ENCODE peak calls at places on chromosomes 6 and 20, in seven cellular contexts. J is CD8-positive, alpha-beta T cell; M is nephron progenitor cell; Q is lower lobe of right lung; Z is fibroblast of mammary gland; T is GM23338; G is progenitor cell of endocrine pancreas. F is an unnamed sample.

GRCh38 chr6:150883521-150883920 is 18.0 kb downstream of the MTHFD1L start:
- DNase-seq in T (no peak), M (no peak), Q (no peak), J (no peak), G (no peak), Z (no peak), F (no peak)

GRCh38 chr20:56788041-56788670 is 159.1 kb downstream of the TFAP2C start:
- DNase-seq in Q (no peak), M (no peak), Z (peak; percentile 100), T (no peak), J (no peak), G (no peak), F (no peak)

GRCh38 chr6:138945354-138945753 is 42.7 kb downstream of the REPS1 start:
- DNase-seq in J (peak; percentile 27), G (no peak), Z (no peak), Q (no peak), M (peak; percentile 7), T (peak; percentile 70), F (no peak)

GRCh38 chr6:121436966-121437756 is 1.7 kb downstream of the GJA1 start:
- DNase-seq in G (peak; percentile 39), J (no peak), Q (peak; percentile 58), Z (peak; percentile 68), M (peak; percentile 64), T (peak; percentile 68), F (peak; percentile 55)

GRCh38 chr20:20824924-20825584 is 112.6 kb upstream of the RALGAPA2 start:
- DNase-seq in G (peak; percentile 36), M (peak; percentile 72), Z (peak; percentile 34), Q (peak; percentile 68), J (peak; percentile 35), T (peak; percentile 89), F (peak; percentile 75)

GRCh38 chr6:140586426-140587061 is 1212.1 kb upstream of the CITED2 start:
- DNase-seq in J (no peak), M (no peak), G (no peak), T (no peak), Q (no peak), Z (no peak), F (no peak)

GRCh38 chr6:156160007-156160787 is 617.0 kb upstream of the ARID1B start:
- DNase-seq in M (no peak), G (no peak), Q (no peak), Z (no peak), J (no peak), T (no peak), F (no peak)

GRCh38 chr20:2984956-2985661 is 58.3 kb upstream of the GNRH2 start:
- DNase-seq in T (no peak), Z (peak; percentile 88), J (no peak), G (no peak), M (no peak), Q (no peak), F (no peak)

GRCh38 chr6:27145731-27146455 is 101.6 kb upstream of the PRSS16 start:
- DNase-seq in M (peak; percentile 28), J (peak; percentile 81), T (peak; percentile 85), G (no peak), Q (peak; percentile 82), Z (peak; percentile 93), F (peak; percentile 30)

GRCh38 chr6:22062807-22063408 is 233.9 kb downstream of the PRL start:
- DNase-seq in J (peak; percentile 82), G (no peak), Z (no peak), Q (peak; percentile 77), M (no peak), T (no peak), F (no peak)

GRCh38 chr6:157223021-157223430 is 100.3 kb downstream of the TMEM242 start:
- DNase-seq in T (no peak), Q (no peak), J (no peak), G (no peak), Z (no peak), M (no peak), F (no peak)

GRCh38 chr6:148429423-148429822 is 86.8 kb downstream of the SASH1 start:
- DNase-seq in M (no peak), Z (no peak), G (no peak), T (no peak), Q (no peak), J (no peak), F (no peak)

GRCh38 chr20:36441027-36441414 is 100.3 kb upstream of the MYL9 start:
- DNase-seq in M (no peak), T (no peak), J (no peak), G (no peak), Q (no peak), Z (no peak), F (no peak)
- TF ChIP-seq CTCF in M (no peak), T (no peak), J (no peak), G (no peak), Q (no peak), Z (no peak), F (no peak)

DNA sequence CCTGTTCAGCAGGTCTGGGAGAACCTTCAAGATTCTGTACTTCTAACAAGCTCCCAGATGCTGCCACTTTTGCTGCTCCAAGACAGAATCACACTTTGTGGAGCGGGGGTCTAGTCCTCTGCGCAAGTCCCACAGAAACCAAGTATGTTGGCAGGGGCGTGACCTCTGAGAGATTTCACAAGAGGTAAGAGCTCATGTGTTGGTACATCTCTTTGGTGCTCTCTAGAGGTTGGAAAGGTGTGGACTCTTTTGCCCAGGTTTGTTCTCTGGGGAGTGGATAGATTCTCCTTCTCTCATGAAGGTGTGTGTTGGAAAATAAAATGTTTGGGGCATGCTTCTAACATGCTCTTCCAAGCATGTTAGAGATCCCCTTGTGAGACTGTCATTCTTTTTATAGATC is 340.9 kb upstream of the IRAK1BP1 start:
- DNase-seq in T (peak; percentile 12), M (no peak), J (no peak), Q (no peak), G (no peak), Z (no peak), F (no peak)
- TF ChIP-seq CTCF in T (peak; percentile 13), M (no peak), J (no peak), Q (no peak), G (no peak), Z (no peak), F (no peak)

GRCh38 chr6:45812937-45813336 is 202.7 kb downstream of the CLIC5 start:
- DNase-seq in Z (no peak), M (no peak), G (no peak), T (no peak), J (no peak), Q (no peak), F (peak; percentile 13)

GRCh38 chr6:45807610-45808009 is 208.1 kb downstream of the CLIC5 start:
- DNase-seq in T (no peak), J (no peak), Z (no peak), G (no peak), M (no peak), Q (no peak), F (no peak)

GRCh38 chr6:45808041-45808440 is 207.6 kb downstream of the CLIC5 start:
- DNase-seq in G (no peak), M (no peak), J (no peak), T (no peak), Q (no peak), Z (no peak), F (no peak)

GRCh38 chr6:45806172-45806571 is 209.5 kb downstream of the CLIC5 start:
- DNase-seq in Z (no peak), Q (peak; percentile 51), G (no peak), T (no peak), M (no peak), J (no peak), F (no peak)

GRCh38 chr6:45808917-45809316 is 206.7 kb downstream of the CLIC5 start:
- DNase-seq in Q (no peak), Z (no peak), T (no peak), J (no peak), G (no peak), M (no peak), F (no peak)
- TF ChIP-seq CTCF in Q (no peak), Z (no peak), T (no peak), J (no peak), G (no peak), M (no peak), F (no peak)

GRCh38 chr6:141610741-141611140 is 522.0 kb upstream of the GJE1 start:
- DNase-seq in Q (peak; percentile 17), G (no peak), J (no peak), M (no peak), T (peak; percentile 52), Z (peak; percentile 29), F (no peak)
- TF ChIP-seq CTCF in Q (no peak), G (peak; percentile 37), J (no peak), M (no peak), T (peak; percentile 50), Z (peak; percentile 45), F (peak; percentile 47)

DNA sequence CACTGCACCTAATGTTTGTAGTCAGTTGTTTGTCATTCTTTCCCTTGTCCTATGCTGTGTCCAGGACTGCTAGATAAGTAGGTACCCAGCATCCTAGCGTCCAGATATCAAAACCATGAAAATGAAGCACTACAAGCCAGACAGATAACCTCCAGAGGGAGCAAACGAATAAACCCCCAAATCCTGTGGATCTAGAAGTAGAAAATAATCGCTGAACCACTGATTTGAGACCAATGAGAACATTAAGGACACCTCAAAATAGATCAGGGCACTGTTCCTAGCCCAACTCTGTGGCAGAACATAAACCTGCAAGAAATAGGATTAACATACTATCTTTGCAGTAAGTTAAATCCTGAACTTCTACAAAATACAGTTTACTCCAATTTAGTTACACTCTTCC is 1.1 kb upstream of the KLHL32 start:
- DNase-seq in Q (no peak), T (no peak), Z (no peak), M (no peak), J (no peak), G (no peak), F (no peak)
- TF ChIP-seq CTCF in Q (no peak), T (no peak), Z (no peak), M (no peak), J (no peak), G (no peak), F (no peak)

GRCh38 chr20:23507346-23507745 is 16.4 kb downstream of the CST8 start:
- DNase-seq in T (peak; percentile 36), G (no peak), M (no peak), J (no peak), Q (no peak), Z (no peak), F (no peak)
- TF ChIP-seq CTCF in T (peak; percentile 46), G (peak; percentile 11), M (no peak), J (no peak), Q (no peak), Z (no peak), F (no peak)

DNA sequence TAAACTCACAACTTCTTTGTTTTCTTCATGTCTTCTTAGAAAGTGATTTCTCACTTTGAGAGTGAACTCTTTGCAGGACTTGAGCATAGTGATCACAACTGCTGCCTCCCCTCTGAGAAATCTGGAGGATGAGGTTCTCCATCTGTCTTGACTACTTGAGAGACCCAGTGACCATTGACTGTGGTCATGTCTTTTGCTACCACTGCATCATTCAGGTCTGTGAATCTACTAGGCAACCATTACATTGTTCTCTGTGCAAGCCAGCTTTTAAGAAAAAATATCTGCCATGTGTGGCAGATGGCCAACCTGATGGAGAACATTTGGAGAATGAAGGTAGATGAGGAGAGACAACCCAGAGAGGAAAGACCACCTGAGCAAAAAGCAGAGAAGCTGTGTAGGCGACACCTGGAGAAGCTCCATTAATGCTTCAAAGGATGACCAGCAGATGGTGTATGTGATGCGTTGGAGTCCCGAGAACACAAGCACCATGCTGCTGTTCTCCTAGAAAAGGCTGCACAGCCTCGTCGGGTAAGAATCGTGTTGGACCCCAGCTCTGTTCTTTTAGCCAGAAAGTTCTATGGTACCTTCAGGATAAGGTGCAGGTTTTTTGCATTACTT is 25.1 kb upstream of the TRIM26 start:
- DNase-seq in M (no peak), Z (peak; percentile 37), G (no peak), Q (no peak), J (peak; percentile 31), T (peak; percentile 60), F (no peak)
- TF ChIP-seq CTCF in M (no peak), Z (peak; percentile 59), G (peak; percentile 20), Q (peak; percentile 23), J (peak; percentile 40), T (peak; percentile 84), F (peak; percentile 45)